ENCODE peak calls at places on chromosomes 12 and 14, in six cellular contexts. One of them, this sample, is unnamed.
A peak's percentile ranks its signal among the peaks of the same experiment; 100 is the strongest.

GRCh38 chr12:54588110-54588831 is at the start of gene PPP1R1A:
- DNase-seq in colonic mucosa: no peak
- DNase-seq in SK-N-SH: peak; percentile 51
- DNase-seq in breast epithelium: no peak
- DNase-seq in sigmoid colon: no peak
- DNase-seq in AG10803: no peak
- DNase-seq in this sample: no peak

GRCh38 chr14:72649603-72650227 is 244.2 kb downstream of the DPF3 start:
- DNase-seq in colonic mucosa: no peak
- DNase-seq in SK-N-SH: no peak
- DNase-seq in breast epithelium: no peak
- DNase-seq in sigmoid colon: no peak
- DNase-seq in AG10803: no peak
- DNase-seq in this sample: no peak

GRCh38 chr12:25328082-25328712 is 77.5 kb upstream of the KRAS start:
- DNase-seq in colonic mucosa: peak; percentile 23
- DNase-seq in SK-N-SH: no peak
- DNase-seq in breast epithelium: no peak
- DNase-seq in sigmoid colon: no peak
- DNase-seq in AG10803: no peak
- DNase-seq in this sample: peak; percentile 67

GRCh38 chr14:36009643-36010042 is 166.9 kb downstream of the PTCSC3 start:
- DNase-seq in colonic mucosa: no peak
- DNase-seq in SK-N-SH: no peak
- DNase-seq in breast epithelium: no peak
- DNase-seq in sigmoid colon: no peak
- DNase-seq in AG10803: no peak
- DNase-seq in this sample: no peak

GRCh38 chr12:54526800-54527630 is 22.4 kb upstream of the PDE1B start:
- DNase-seq in colonic mucosa: peak; percentile 20
- DNase-seq in SK-N-SH: no peak
- DNase-seq in breast epithelium: no peak
- DNase-seq in sigmoid colon: no peak
- DNase-seq in AG10803: peak; percentile 14
- DNase-seq in this sample: no peak

GRCh38 chr14:29926701-29927595 is 699 bp downstream of the PRKD1 start:
- DNase-seq in colonic mucosa: peak; percentile 27
- DNase-seq in SK-N-SH: peak; percentile 73
- DNase-seq in breast epithelium: no peak
- DNase-seq in sigmoid colon: peak; percentile 80
- DNase-seq in AG10803: peak; percentile 52
- DNase-seq in this sample: no peak

GRCh38 chr12:104863549-104863948 is 94.5 kb downstream of the SLC41A2 start:
- DNase-seq in colonic mucosa: no peak
- DNase-seq in SK-N-SH: no peak
- DNase-seq in breast epithelium: no peak
- DNase-seq in sigmoid colon: no peak
- DNase-seq in AG10803: peak; percentile 71
- DNase-seq in this sample: no peak

GRCh38 chr12:65911321-65911720 is 87.0 kb downstream of the HMGA2 start:
- DNase-seq in colonic mucosa: peak; percentile 80
- DNase-seq in SK-N-SH: no peak
- DNase-seq in breast epithelium: no peak
- DNase-seq in sigmoid colon: no peak
- DNase-seq in AG10803: peak; percentile 56
- DNase-seq in this sample: peak; percentile 56

GRCh38 chr12:75097003-75097402 is 112.6 kb downstream of the KCNC2 start:
- DNase-seq in colonic mucosa: no peak
- DNase-seq in SK-N-SH: no peak
- DNase-seq in breast epithelium: no peak
- DNase-seq in sigmoid colon: no peak
- DNase-seq in AG10803: no peak
- DNase-seq in this sample: no peak

GRCh38 chr12:6363330-6364036 is 11.9 kb downstream of the SCNN1A start:
- DNase-seq in colonic mucosa: peak; percentile 88
- DNase-seq in SK-N-SH: peak; percentile 90
- DNase-seq in breast epithelium: no peak
- DNase-seq in sigmoid colon: peak; percentile 91
- DNase-seq in AG10803: peak; percentile 59
- DNase-seq in this sample: no peak

GRCh38 chr12:24012528-24012927 is 63.1 kb upstream of the SOX5 start:
- DNase-seq in colonic mucosa: no peak
- DNase-seq in SK-N-SH: no peak
- DNase-seq in breast epithelium: no peak
- DNase-seq in sigmoid colon: no peak
- DNase-seq in AG10803: no peak
- DNase-seq in this sample: no peak

GRCh38 chr14:103250888-103251287 is 83.1 kb upstream of the EIF5 start:
- DNase-seq in colonic mucosa: no peak
- DNase-seq in SK-N-SH: no peak
- DNase-seq in breast epithelium: no peak
- DNase-seq in sigmoid colon: no peak
- DNase-seq in AG10803: no peak
- DNase-seq in this sample: no peak

GRCh38 chr14:69500736-69501135 is 16.2 kb downstream of the PLEKHD1 start:
- DNase-seq in colonic mucosa: no peak
- DNase-seq in SK-N-SH: peak; percentile 54
- DNase-seq in breast epithelium: no peak
- DNase-seq in sigmoid colon: no peak
- DNase-seq in AG10803: no peak
- DNase-seq in this sample: no peak

GRCh38 chr14:36996857-36997590 is 175.4 kb downstream of the SLC25A21 start:
- DNase-seq in colonic mucosa: no peak
- DNase-seq in SK-N-SH: no peak
- DNase-seq in breast epithelium: no peak
- DNase-seq in sigmoid colon: no peak
- DNase-seq in AG10803: no peak
- DNase-seq in this sample: no peak

GRCh38 chr12:107320929-107321618 is 227.7 kb upstream of the CRY1 start:
- DNase-seq in colonic mucosa: no peak
- DNase-seq in SK-N-SH: peak; percentile 57
- DNase-seq in breast epithelium: peak; percentile 78
- DNase-seq in sigmoid colon: no peak
- DNase-seq in AG10803: peak; percentile 32
- DNase-seq in this sample: no peak

GRCh38 chr12:70831538-70831937 is 89.0 kb downstream of the PTPRR start:
- DNase-seq in colonic mucosa: no peak
- DNase-seq in SK-N-SH: no peak
- DNase-seq in breast epithelium: no peak
- DNase-seq in sigmoid colon: no peak
- DNase-seq in AG10803: no peak
- DNase-seq in this sample: no peak

GRCh38 chr14:64760146-64760755 is 56.0 kb downstream of the PLEKHG3 start:
- DNase-seq in colonic mucosa: peak; percentile 82
- DNase-seq in SK-N-SH: peak; percentile 71
- DNase-seq in breast epithelium: no peak
- DNase-seq in sigmoid colon: no peak
- DNase-seq in AG10803: peak; percentile 17
- DNase-seq in this sample: no peak

GRCh38 chr14:58752782-58753181 is 115.0 kb downstream of the DACT1 start:
- DNase-seq in colonic mucosa: peak; percentile 91
- DNase-seq in SK-N-SH: no peak
- DNase-seq in breast epithelium: peak; percentile 81
- DNase-seq in sigmoid colon: peak; percentile 85
- DNase-seq in AG10803: no peak
- DNase-seq in this sample: no peak

GRCh38 chr12:116880817-116881324 is 370 bp downstream of the HRK start:
- DNase-seq in colonic mucosa: peak; percentile 38
- DNase-seq in SK-N-SH: peak; percentile 83
- DNase-seq in breast epithelium: no peak
- DNase-seq in sigmoid colon: no peak
- DNase-seq in AG10803: peak; percentile 32
- DNase-seq in this sample: no peak

GRCh38 chr14:104782823-104783170 is 12.8 kb downstream of the AKT1 start:
- DNase-seq in colonic mucosa: no peak
- DNase-seq in SK-N-SH: no peak
- DNase-seq in breast epithelium: no peak
- DNase-seq in sigmoid colon: no peak
- DNase-seq in AG10803: no peak
- DNase-seq in this sample: no peak
- H3K4me3 ChIP-seq in colonic mucosa: no peak overlapping the region
- H3K4me3 ChIP-seq in SK-N-SH: no peak overlapping the region
- H3K4me3 ChIP-seq in breast epithelium: no peak overlapping the region
- H3K4me3 ChIP-seq in sigmoid colon: no peak overlapping the region
- H3K4me3 ChIP-seq in AG10803: no peak overlapping the region
- H3K4me3 ChIP-seq in this sample: no peak overlapping the region

DNA sequence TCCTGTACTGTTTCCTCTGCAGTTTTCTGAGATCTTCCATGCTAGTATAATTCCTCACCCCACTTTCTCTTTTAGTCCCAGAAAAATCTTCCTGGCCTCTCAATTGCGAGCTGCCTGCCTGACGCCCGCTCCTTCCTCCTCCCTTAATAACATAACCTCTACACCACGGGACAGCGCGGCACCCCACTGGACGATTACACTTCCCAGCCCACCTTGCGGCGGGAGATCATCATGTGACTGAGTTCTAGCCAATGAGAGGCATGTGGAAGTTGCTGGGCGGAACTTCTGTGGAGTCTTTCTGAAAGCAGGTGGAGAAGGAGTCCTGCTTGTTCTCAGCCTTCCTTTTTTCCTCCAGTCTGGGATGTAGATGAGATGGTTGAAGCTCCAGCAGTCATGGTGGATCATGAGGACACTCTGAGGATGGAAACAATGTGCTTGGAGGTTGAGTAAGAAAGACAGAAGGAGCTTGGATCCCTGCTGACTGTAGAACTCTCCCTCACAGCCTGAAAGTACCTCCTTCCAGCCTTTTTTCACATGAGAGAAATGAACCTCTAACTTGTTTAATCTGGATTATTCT is 133.6 kb upstream of the VRK1 start:
- DNase-seq in colonic mucosa: no peak
- DNase-seq in SK-N-SH: no peak
- DNase-seq in breast epithelium: no peak
- DNase-seq in sigmoid colon: no peak
- DNase-seq in AG10803: no peak
- DNase-seq in this sample: no peak
- H3K4me3 ChIP-seq in colonic mucosa: no peak overlapping the region
- H3K4me3 ChIP-seq in SK-N-SH: no peak overlapping the region
- H3K4me3 ChIP-seq in breast epithelium: no peak overlapping the region
- H3K4me3 ChIP-seq in sigmoid colon: no peak overlapping the region
- H3K4me3 ChIP-seq in AG10803: no peak overlapping the region
- H3K4me3 ChIP-seq in this sample: no peak overlapping the region

GRCh38 chr12:132324841-132325732 is 4.3 kb downstream of the GALNT9 start:
- DNase-seq in colonic mucosa: no peak
- DNase-seq in SK-N-SH: no peak
- DNase-seq in breast epithelium: no peak
- DNase-seq in sigmoid colon: no peak
- DNase-seq in AG10803: no peak
- DNase-seq in this sample: no peak

GRCh38 chr12:132322206-132323132 is 6.9 kb downstream of the GALNT9 start:
- DNase-seq in colonic mucosa: no peak
- DNase-seq in SK-N-SH: no peak
- DNase-seq in breast epithelium: no peak
- DNase-seq in sigmoid colon: peak; percentile 85
- DNase-seq in AG10803: no peak
- DNase-seq in this sample: no peak

GRCh38 chr12:132321321-132322118 is 7.9 kb downstream of the GALNT9 start:
- DNase-seq in colonic mucosa: no peak
- DNase-seq in SK-N-SH: no peak
- DNase-seq in breast epithelium: no peak
- DNase-seq in sigmoid colon: no peak
- DNase-seq in AG10803: no peak
- DNase-seq in this sample: no peak

GRCh38 chr12:132324173-132324572 is 5.2 kb downstream of the GALNT9 start:
- DNase-seq in colonic mucosa: no peak
- DNase-seq in SK-N-SH: no peak
- DNase-seq in breast epithelium: no peak
- DNase-seq in sigmoid colon: no peak
- DNase-seq in AG10803: no peak
- DNase-seq in this sample: no peak

DNA sequence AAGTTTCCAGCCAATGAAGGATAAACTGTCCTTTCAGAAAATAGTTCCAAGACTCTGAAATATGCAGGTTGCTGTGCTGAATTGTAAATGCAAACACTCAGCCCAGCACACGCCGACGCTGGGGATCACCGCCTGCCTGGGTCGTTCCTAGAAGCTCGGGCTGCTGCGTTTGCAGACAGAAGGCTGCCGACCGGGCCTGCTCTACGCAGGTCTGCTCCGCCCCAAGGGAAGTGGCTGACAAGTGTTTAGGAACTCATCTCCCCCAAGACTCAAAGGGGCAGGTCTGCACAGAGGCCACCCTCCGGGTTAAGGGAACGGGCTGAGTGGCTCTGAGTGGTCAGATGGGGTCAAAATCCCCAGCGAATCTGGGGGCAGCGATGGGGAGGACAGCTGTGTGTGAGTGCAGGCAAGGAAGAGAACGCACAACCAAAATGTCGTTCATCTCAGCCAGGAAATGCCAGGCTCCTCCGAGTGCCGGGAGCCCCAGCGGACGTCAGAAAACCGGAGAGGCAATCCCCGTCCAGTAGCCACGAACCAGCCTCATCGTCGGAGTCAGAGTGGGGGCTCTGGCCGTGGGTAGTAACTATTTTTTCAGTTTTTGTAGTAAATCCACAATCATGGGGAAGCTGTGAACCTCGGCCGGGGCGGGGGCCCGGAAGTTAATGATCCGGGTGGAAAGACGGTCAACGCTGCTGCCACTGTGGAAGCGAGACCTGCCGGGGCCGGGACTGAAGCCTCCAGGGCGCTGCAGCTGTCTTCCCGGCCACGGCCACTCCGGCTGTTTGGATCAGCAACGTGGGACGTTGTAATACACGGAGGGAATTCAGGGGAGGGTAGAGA is 6.0 kb downstream of the GALNT9 start:
- DNase-seq in colonic mucosa: no peak
- DNase-seq in SK-N-SH: no peak
- DNase-seq in breast epithelium: no peak
- DNase-seq in sigmoid colon: no peak
- DNase-seq in AG10803: no peak
- DNase-seq in this sample: no peak
- H3K4me3 ChIP-seq in colonic mucosa: no peak overlapping the region
- H3K4me3 ChIP-seq in SK-N-SH: no peak overlapping the region
- H3K4me3 ChIP-seq in breast epithelium: no peak overlapping the region
- H3K4me3 ChIP-seq in sigmoid colon: peak overlapping the region; percentile 12
- H3K4me3 ChIP-seq in AG10803: no peak overlapping the region
- H3K4me3 ChIP-seq in this sample: no peak overlapping the region

DNA sequence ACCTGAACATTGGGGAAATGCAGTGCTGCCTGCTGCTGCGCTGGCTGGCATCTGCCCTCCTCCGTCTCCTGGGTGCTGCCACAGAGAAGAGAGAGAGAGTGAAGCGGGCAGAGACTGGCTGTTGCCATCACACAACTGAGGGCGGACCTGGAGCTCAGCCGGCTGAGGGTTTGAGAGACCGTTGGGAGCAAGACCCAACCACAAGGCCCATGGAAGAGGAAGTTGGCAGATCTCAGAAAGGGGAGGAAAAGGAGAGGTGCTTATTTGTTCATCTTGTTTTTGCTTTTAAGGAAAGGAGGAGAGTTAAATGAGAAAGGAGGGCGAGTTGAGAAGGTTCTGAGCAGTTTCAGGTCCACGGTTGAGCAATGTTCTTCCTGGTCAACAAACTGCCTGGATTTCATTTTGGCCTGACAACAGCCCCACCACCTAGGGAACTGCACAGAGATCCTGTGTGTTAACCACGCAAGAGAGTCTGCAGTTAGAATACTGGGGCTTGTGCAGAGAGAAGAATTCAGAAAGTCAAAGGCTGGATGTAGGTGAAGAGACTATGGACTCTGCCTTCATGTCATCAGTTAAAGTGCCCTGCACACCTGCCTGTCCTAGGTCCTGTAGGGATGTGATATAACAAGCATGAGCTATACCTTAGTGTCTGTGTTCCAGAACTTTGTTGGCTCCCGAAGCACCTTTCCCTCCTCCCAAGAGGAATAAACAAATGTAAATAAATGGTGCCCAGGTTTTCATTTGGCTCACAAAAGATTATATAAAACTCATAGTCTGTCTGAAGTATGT is 124.6 kb downstream of the ETV6 start:
- DNase-seq in colonic mucosa: no peak
- DNase-seq in SK-N-SH: no peak
- DNase-seq in breast epithelium: no peak
- DNase-seq in sigmoid colon: no peak
- DNase-seq in AG10803: no peak
- DNase-seq in this sample: no peak
- H3K4me3 ChIP-seq in colonic mucosa: no peak overlapping the region
- H3K4me3 ChIP-seq in SK-N-SH: no peak overlapping the region
- H3K4me3 ChIP-seq in breast epithelium: no peak overlapping the region
- H3K4me3 ChIP-seq in sigmoid colon: no peak overlapping the region
- H3K4me3 ChIP-seq in AG10803: no peak overlapping the region
- H3K4me3 ChIP-seq in this sample: no peak overlapping the region

This sample was measured in skeletal muscle cell.